ENCODE peak calls at places on chromosomes 3 and 15, in six cellular contexts. E is HepG2, R is SK-N-SH, A is HCT116, P is GM12878, G is K562. Q is an unnamed sample. For H3K4me1, the result is how much of the 10 kb centered on the place peaks cover.

GRCh38 chr3:123334056-123334455 is 114.8 kb downstream of the ADCY5 start:
- DNase-seq in E (no peak), R (no peak), A (no peak), P (no peak), G (no peak), Q (no peak)

GRCh38 chr15:92949604-92950249 is 49.6 kb downstream of the CHD2 start:
- DNase-seq in E (peak), R (no peak), A (no peak), P (no peak), G (no peak), Q (no peak)

GRCh38 chr3:56323986-56324420 is 144.3 kb downstream of the ERC2 start:
- DNase-seq in E (no peak), R (no peak), A (no peak), P (no peak), G (no peak), Q (no peak)

GRCh38 chr3:57004154-57004730 is 56.2 kb upstream of the SPATA12 start:
- DNase-seq in E (no peak), R (peak), A (no peak), P (no peak), G (no peak), Q (no peak)

GRCh38 chr3:133535971-133536634 is 37.4 kb upstream of the CDV3 start:
- DNase-seq in E (peak), R (no peak), A (no peak), P (no peak), G (no peak), Q (no peak)

GRCh38 chr3:128496602-128497304 is 3.8 kb upstream of the GATA2 start:
- DNase-seq in E (no peak), R (peak), A (no peak), P (no peak), G (no peak), Q (no peak)

GRCh38 chr15:90638241-90638691 is 78.9 kb upstream of the BLM start:
- DNase-seq in E (no peak), R (peak), A (no peak), P (no peak), G (no peak), Q (no peak)

GRCh38 chr15:67176195-67176971 is 78.1 kb downstream of the AAGAB start:
- DNase-seq in E (no peak), R (peak), A (no peak), P (no peak), G (no peak), Q (no peak)

GRCh38 chr3:187987919-187988318 is 166.0 kb upstream of the LPP start:
- DNase-seq in E (no peak), R (no peak), A (no peak), P (no peak), G (no peak), Q (no peak)

GRCh38 chr3:24235121-24235520 is 259.5 kb downstream of the THRB start:
- DNase-seq in E (peak), R (no peak), A (peak), P (no peak), G (no peak), Q (no peak)

GRCh38 chr3:48157215-48157840 is 30.9 kb downstream of the CDC25A start:
- DNase-seq in E (no peak), R (no peak), A (peak), P (no peak), G (no peak), Q (no peak)

GRCh38 chr3:66298591-66298990 is 77.8 kb downstream of the SLC25A26 start:
- DNase-seq in E (no peak), R (no peak), A (no peak), P (no peak), G (no peak), Q (no peak)

GRCh38 chr15:43900964-43901363 is 74.2 kb downstream of the WDR76 start:
- DNase-seq in E (no peak), R (no peak), A (no peak), P (no peak), G (no peak), Q (no peak)

GRCh38 chr3:172607305-172608121 is 84.3 kb upstream of the TNFSF10 start:
- DNase-seq in E (no peak), R (no peak), A (no peak), P (no peak), G (no peak), Q (no peak)

GRCh38 chr3:23697416-23697815 is 108.3 kb upstream of the UBE2E1 start:
- DNase-seq in E (no peak), R (no peak), A (no peak), P (no peak), G (no peak), Q (no peak)

GRCh38 chr3:154018100-154018696 is 103.0 kb upstream of the ARHGEF26 start:
- DNase-seq in E (peak), R (peak), A (peak), P (peak), G (peak), Q (no peak)

GRCh38 chr3:42608586-42608985 is 8.1 kb downstream of the NKTR start:
- DNase-seq in E (no peak), R (no peak), A (no peak), P (no peak), G (no peak), Q (no peak)

GRCh38 chr3:32340039-32340438 is 51.6 kb upstream of the CMTM7 start:
- DNase-seq in E (peak), R (peak), A (peak), P (no peak), G (peak), Q (peak)

GRCh38 chr15:77574521-77575202 is 58.0 kb downstream of the LINGO1 start:
- DNase-seq in E (no peak), R (no peak), A (no peak), P (no peak), G (no peak), Q (no peak)

GRCh38 chr3:10173926-10174435 is 9.3 kb downstream of the IRAK2 start:
- DNase-seq in E (peak), R (no peak), A (no peak), P (no peak), G (peak), Q (no peak)

GRCh38 chr3:190385835-190386688 is 1.9 kb upstream of the CLDN16 start:
- DNase-seq in E (peak), R (no peak), A (peak), P (no peak), G (no peak), Q (peak)

GRCh38 chr3:14841836-14842235 is 23.1 kb downstream of the FGD5 start:
- DNase-seq in E (no peak), R (no peak), A (no peak), P (no peak), G (no peak), Q (no peak)

GRCh38 chr3:38823722-38824121 is 7.7 kb upstream of the SCN10A start:
- DNase-seq in E (no peak), R (peak), A (no peak), P (no peak), G (no peak), Q (no peak)

GRCh38 chr3:185264849-185265553 is 11.2 kb upstream of the EHHADH start:
- DNase-seq in E (no peak), R (no peak), A (no peak), P (no peak), G (no peak), Q (no peak)

GRCh38 chr3:132083583-132084372 is 49.0 kb upstream of the CPNE4 start:
- DNase-seq in E (no peak), R (no peak), A (no peak), P (no peak), G (no peak), Q (no peak)

DNA sequence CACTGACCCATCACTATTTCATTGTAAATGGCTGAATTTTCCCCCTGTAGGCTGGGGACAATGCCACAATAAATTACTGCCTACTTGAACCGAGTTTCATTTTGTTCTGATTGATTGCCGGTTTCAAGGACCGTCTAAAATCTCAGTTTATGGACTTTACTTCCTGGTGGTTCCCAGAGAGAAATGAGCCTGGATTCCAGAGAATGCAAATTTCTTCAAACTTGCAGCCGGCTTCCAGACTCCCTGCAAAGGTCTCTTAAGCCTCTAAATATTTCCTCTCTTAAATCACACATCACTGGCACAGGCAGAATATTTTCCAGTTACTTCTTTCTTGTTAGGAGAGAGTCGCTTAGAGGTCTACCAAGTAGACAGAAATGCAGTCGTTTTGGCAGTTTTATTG is 284.3 kb upstream of the NR2E3 start:
- DNase-seq in E (no peak), R (no peak), A (no peak), P (no peak), G (no peak), Q (no peak)
- TF ChIP-seq REST in E (no peak), R (no peak), A (no peak), P (no peak), G (no peak), Q (no peak)

GRCh38 chr15:70048196-70048565 is 49.5 kb downstream of the TLE3 start:
- DNase-seq in E (no peak), R (no peak), A (no peak), P (no peak), G (no peak), Q (no peak)
- TF ChIP-seq SIN3A in E (no peak), R (no peak), A (no peak), P (no peak), G (no peak), Q (no peak)

GRCh38 chr15:63509933-63510547 is 5.6 kb downstream of the USP3 start:
- DNase-seq in E (no peak), R (no peak), A (no peak), P (no peak), G (no peak), Q (peak)
- H3K4me1 ChIP-seq in E (half or more), R (under half), A (half or more), P (under half), G (under half), Q (half or more)

DNA sequence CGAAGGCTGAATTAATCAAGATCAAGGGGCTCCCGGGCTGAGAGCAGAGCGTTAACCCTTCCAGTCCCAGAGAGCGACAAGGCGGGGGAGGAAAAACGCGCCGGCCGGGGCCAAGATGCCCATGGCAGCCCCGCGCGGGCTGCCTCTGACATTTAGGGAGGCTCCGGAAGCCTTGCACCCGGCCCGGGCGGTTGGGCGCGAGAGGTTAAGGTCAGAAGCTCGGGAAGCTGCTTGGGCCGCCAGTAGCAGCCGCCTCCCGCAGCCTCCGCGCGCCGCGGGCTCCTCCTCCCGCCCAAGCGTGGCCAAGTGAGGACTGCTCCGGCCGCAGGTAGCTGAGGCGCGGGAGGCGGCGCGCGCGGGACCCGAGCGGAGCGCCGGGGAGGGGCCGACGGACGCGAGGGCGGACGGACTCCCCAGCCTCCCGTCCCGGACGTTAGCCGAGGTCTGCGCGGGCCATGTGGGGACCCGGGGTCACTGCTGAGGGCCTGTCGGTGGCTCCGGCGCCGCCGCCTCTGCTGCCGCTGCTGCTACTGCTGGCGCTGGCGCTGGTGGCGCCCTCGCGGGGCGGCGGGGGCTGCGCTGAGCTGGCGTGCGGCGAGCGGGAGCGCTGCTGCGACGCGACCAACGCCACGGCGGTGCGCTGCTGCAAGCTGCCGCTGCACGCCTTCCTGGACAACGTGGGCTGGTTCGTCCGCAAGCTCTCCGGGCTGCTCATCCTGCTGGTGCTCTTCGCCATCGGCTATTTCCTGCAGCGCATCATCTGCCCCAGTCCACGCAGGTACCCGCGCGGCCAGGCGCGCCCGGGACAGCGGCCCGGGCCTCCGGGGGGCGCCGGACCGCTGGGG is at the start of gene C3orf80:
- DNase-seq in E (peak), R (peak), A (peak), P (no peak), G (peak), Q (no peak)
- TF ChIP-seq REST in E (no peak), R (no peak), A (no peak), P (no peak), G (no peak), Q (no peak)

GRCh38 chr3:79878697-79879096 is 110.9 kb upstream of the ROBO1 start:
- DNase-seq in E (no peak), R (no peak), A (no peak), P (no peak), G (no peak), Q (no peak)
- TF ChIP-seq SIN3A in E (no peak), R (no peak), A (no peak), P (no peak), G (no peak), Q (no peak)

GRCh38 chr3:120438971-120439370 is 11.8 kb downstream of the FSTL1 start:
- DNase-seq in E (no peak), R (no peak), A (no peak), P (no peak), G (no peak), Q (no peak)

GRCh38 chr3:120441776-120442175 is 9.0 kb downstream of the FSTL1 start:
- DNase-seq in E (no peak), R (no peak), A (no peak), P (no peak), G (no peak), Q (no peak)

GRCh38 chr3:120438216-120438615 is 12.6 kb downstream of the FSTL1 start:
- DNase-seq in E (no peak), R (no peak), A (no peak), P (no peak), G (no peak), Q (no peak)

GRCh38 chr3:120440762-120441161 is 10.0 kb downstream of the FSTL1 start:
- DNase-seq in E (no peak), R (no peak), A (no peak), P (no peak), G (no peak), Q (no peak)

GRCh38 chr3:120440001-120440703 is 10.6 kb downstream of the FSTL1 start:
- DNase-seq in E (no peak), R (no peak), A (no peak), P (no peak), G (no peak), Q (no peak)
- H3K4me1 ChIP-seq in E (under half), R (under half), A (under half), P (under half), G (under half), Q (under half)